ENCODE peak calls at places on chromosome 15, in four cellular contexts. One of them, this sample, is unnamed. For H3K36me3 and H3K27me3, the result is how much of the 10 kb centered on the place peaks cover.

GRCh38 chr15:83300826-83301225 is 16.4 kb upstream of the BNC1 start:
- DNase-seq in brain microvascular endothelial cell: no peak
- DNase-seq in neuronal stem cell: no peak
- DNase-seq in CD8-positive, alpha-beta memory T cell: no peak
- DNase-seq in this sample: peak

GRCh38 chr15:95557226-95558046 is 773.1 kb upstream of the NR2F2 start:
- DNase-seq in brain microvascular endothelial cell: peak
- DNase-seq in neuronal stem cell: no peak
- DNase-seq in CD8-positive, alpha-beta memory T cell: no peak
- DNase-seq in this sample: peak

GRCh38 chr15:20358066-20358780 is 183.4 kb downstream of the GOLGA6L6 start:
- DNase-seq in CD8-positive, alpha-beta memory T cell: peak
- DNase-seq in brain microvascular endothelial cell: no peak
- DNase-seq in neuronal stem cell: no peak
- DNase-seq in this sample: no peak

GRCh38 chr15:23447107-23447500 is at the start of gene GOLGA6L2:
- DNase-seq in neuronal stem cell: no peak
- DNase-seq in brain microvascular endothelial cell: no peak
- DNase-seq in CD8-positive, alpha-beta memory T cell: no peak
- DNase-seq in this sample: peak

GRCh38 chr15:72033711-72034110 is 84.2 kb downstream of the MYO9A start:
- DNase-seq in CD8-positive, alpha-beta memory T cell: no peak
- DNase-seq in brain microvascular endothelial cell: peak
- DNase-seq in neuronal stem cell: no peak
- DNase-seq in this sample: no peak

GRCh38 chr15:41115088-41115651 is 910 bp downstream of the INO80 start:
- DNase-seq in CD8-positive, alpha-beta memory T cell: no peak
- DNase-seq in neuronal stem cell: peak
- DNase-seq in brain microvascular endothelial cell: peak
- DNase-seq in this sample: no peak

GRCh38 chr15:70806992-70807712 is 43.8 kb upstream of the UACA start:
- DNase-seq in CD8-positive, alpha-beta memory T cell: no peak
- DNase-seq in brain microvascular endothelial cell: no peak
- DNase-seq in neuronal stem cell: no peak
- DNase-seq in this sample: peak

GRCh38 chr15:61084502-61084901 is 144.6 kb downstream of the RORA start:
- DNase-seq in CD8-positive, alpha-beta memory T cell: no peak
- DNase-seq in neuronal stem cell: no peak
- DNase-seq in brain microvascular endothelial cell: no peak
- DNase-seq in this sample: no peak

GRCh38 chr15:101003076-101003475 is 83.9 kb downstream of the LRRK1 start:
- DNase-seq in neuronal stem cell: no peak
- DNase-seq in brain microvascular endothelial cell: no peak
- DNase-seq in CD8-positive, alpha-beta memory T cell: no peak
- DNase-seq in this sample: no peak

GRCh38 chr15:48939686-48940085 is 24.0 kb downstream of the SHC4 start:
- DNase-seq in neuronal stem cell: no peak
- DNase-seq in brain microvascular endothelial cell: peak
- DNase-seq in CD8-positive, alpha-beta memory T cell: no peak
- DNase-seq in this sample: peak

GRCh38 chr15:42679285-42680141 is 57.4 kb downstream of the CDAN1 start:
- DNase-seq in CD8-positive, alpha-beta memory T cell: no peak
- DNase-seq in brain microvascular endothelial cell: no peak
- DNase-seq in neuronal stem cell: no peak
- DNase-seq in this sample: peak

GRCh38 chr15:100781961-100782525 is 97.6 kb upstream of the ALDH1A3 start:
- DNase-seq in neuronal stem cell: no peak
- DNase-seq in brain microvascular endothelial cell: no peak
- DNase-seq in CD8-positive, alpha-beta memory T cell: no peak
- DNase-seq in this sample: peak

GRCh38 chr15:90033448-90033847 is 32.3 kb downstream of the ZNF710 start:
- DNase-seq in neuronal stem cell: no peak
- DNase-seq in brain microvascular endothelial cell: no peak
- DNase-seq in CD8-positive, alpha-beta memory T cell: no peak
- DNase-seq in this sample: no peak
- H3K4me3 ChIP-seq in neuronal stem cell: no peak
- H3K4me3 ChIP-seq in brain microvascular endothelial cell: no peak
- H3K4me3 ChIP-seq in CD8-positive, alpha-beta memory T cell: no peak
- H3K4me3 ChIP-seq in this sample: no peak

GRCh38 chr15:63609448-63609847 is 12.3 kb downstream of the FBXL22 start:
- DNase-seq in neuronal stem cell: no peak
- DNase-seq in brain microvascular endothelial cell: no peak
- DNase-seq in CD8-positive, alpha-beta memory T cell: no peak
- DNase-seq in this sample: no peak

GRCh38 chr15:63610209-63610841 is 13.1 kb downstream of the FBXL22 start:
- DNase-seq in brain microvascular endothelial cell: peak
- DNase-seq in CD8-positive, alpha-beta memory T cell: peak
- DNase-seq in neuronal stem cell: peak
- DNase-seq in this sample: peak

GRCh38 chr15:63608989-63609388 is 11.8 kb downstream of the FBXL22 start:
- DNase-seq in neuronal stem cell: no peak
- DNase-seq in CD8-positive, alpha-beta memory T cell: no peak
- DNase-seq in brain microvascular endothelial cell: no peak
- DNase-seq in this sample: no peak

GRCh38 chr15:63612300-63612699 is 15.1 kb downstream of the FBXL22 start:
- DNase-seq in brain microvascular endothelial cell: no peak
- DNase-seq in CD8-positive, alpha-beta memory T cell: no peak
- DNase-seq in neuronal stem cell: no peak
- DNase-seq in this sample: no peak

GRCh38 chr15:63611217-63611616 is 14.0 kb downstream of the FBXL22 start:
- DNase-seq in neuronal stem cell: no peak
- DNase-seq in CD8-positive, alpha-beta memory T cell: no peak
- DNase-seq in brain microvascular endothelial cell: no peak
- DNase-seq in this sample: no peak
- H3K36me3 ChIP-seq in neuronal stem cell: under half
- H3K36me3 ChIP-seq in CD8-positive, alpha-beta memory T cell: under half
- H3K36me3 ChIP-seq in brain microvascular endothelial cell: under half
- H3K36me3 ChIP-seq in this sample: under half

DNA sequence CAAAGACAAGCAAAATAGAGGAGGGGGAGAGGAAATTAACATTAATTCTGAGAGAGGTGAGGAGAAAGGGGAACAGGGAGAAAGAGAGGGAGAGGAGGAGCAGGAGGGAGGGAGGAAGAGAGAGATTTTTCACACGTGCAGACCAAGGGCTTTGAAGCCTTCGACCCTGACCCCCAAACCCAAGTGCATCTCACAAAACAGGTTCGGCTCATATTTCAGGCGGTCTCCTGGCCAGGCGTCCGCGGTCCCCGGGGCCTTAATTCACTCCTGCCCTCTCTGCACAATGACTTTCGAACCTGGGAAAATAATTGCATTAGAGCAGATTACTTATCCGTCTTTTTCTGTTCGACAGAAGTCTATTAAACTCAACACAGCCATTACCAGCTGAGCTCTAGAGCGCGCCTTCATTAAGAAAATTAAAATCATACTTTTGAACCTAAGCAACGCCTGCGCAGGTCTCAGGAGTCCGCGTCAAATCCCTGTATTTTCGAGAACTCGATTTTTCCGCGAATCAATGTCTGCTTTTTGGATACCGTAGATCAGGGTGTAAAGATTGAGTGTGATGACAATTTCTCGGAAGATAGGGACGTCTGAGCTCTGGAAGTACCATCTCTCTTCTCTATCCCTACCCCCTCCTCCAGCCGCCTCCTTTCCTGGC is 220.7 kb downstream of the MEIS2 start:
- DNase-seq in neuronal stem cell: no peak
- DNase-seq in CD8-positive, alpha-beta memory T cell: no peak
- DNase-seq in brain microvascular endothelial cell: no peak
- DNase-seq in this sample: no peak
- H3K27me3 ChIP-seq in neuronal stem cell: half or more
- H3K27me3 ChIP-seq in CD8-positive, alpha-beta memory T cell: under half
- H3K27me3 ChIP-seq in brain microvascular endothelial cell: half or more
- H3K27me3 ChIP-seq in this sample: under half

GRCh38 chr15:81786776-81787175 is 259.0 kb downstream of the MEX3B start:
- DNase-seq in brain microvascular endothelial cell: no peak
- DNase-seq in CD8-positive, alpha-beta memory T cell: no peak
- DNase-seq in neuronal stem cell: no peak
- DNase-seq in this sample: no peak
- H3K4me3 ChIP-seq in brain microvascular endothelial cell: no peak
- H3K4me3 ChIP-seq in CD8-positive, alpha-beta memory T cell: no peak
- H3K4me3 ChIP-seq in neuronal stem cell: no peak
- H3K4me3 ChIP-seq in this sample: no peak